ENCODE peak calls at places on chromosomes 2 and 18, in four cellular contexts. One of them, this sample, is unnamed.
A peak's percentile ranks its signal among the peaks of the same experiment; 100 is the strongest.

GRCh38 chr2:169770991-169771390 is 27.7 kb upstream of the SSB start:
- DNase-seq in tibial nerve: no peak
- DNase-seq in PC-9: no peak
- DNase-seq in heart left ventricle: no peak
- DNase-seq in this sample: no peak

GRCh38 chr2:10544252-10544651 is 96.1 kb upstream of the ODC1 start:
- DNase-seq in heart left ventricle: no peak
- DNase-seq in PC-9: no peak
- DNase-seq in tibial nerve: no peak
- DNase-seq in this sample: no peak

GRCh38 chr2:66849128-66849527 is 414.2 kb downstream of the MEIS1 start:
- DNase-seq in heart left ventricle: peak; percentile 67
- DNase-seq in PC-9: no peak
- DNase-seq in tibial nerve: no peak
- DNase-seq in this sample: no peak

GRCh38 chr2:112693596-112693995 is 27.2 kb upstream of the NT5DC4 start:
- DNase-seq in PC-9: no peak
- DNase-seq in heart left ventricle: no peak
- DNase-seq in tibial nerve: no peak
- DNase-seq in this sample: no peak

GRCh38 chr2:46848446-46848845 is 67.2 kb downstream of the MCFD2 start:
- DNase-seq in heart left ventricle: no peak
- DNase-seq in tibial nerve: no peak
- DNase-seq in PC-9: no peak
- DNase-seq in this sample: peak; percentile 44

GRCh38 chr2:232955856-232956255 is 57.2 kb downstream of the NGEF start:
- DNase-seq in PC-9: no peak
- DNase-seq in tibial nerve: no peak
- DNase-seq in heart left ventricle: no peak
- DNase-seq in this sample: no peak

GRCh38 chr18:13548944-13549878 is 177.1 kb downstream of the FAM210A start:
- DNase-seq in tibial nerve: no peak
- DNase-seq in PC-9: no peak
- DNase-seq in heart left ventricle: no peak
- DNase-seq in this sample: no peak

GRCh38 chr2:113112438-113112837 is 15.0 kb upstream of the IL1RN start:
- DNase-seq in tibial nerve: no peak
- DNase-seq in PC-9: no peak
- DNase-seq in heart left ventricle: no peak
- DNase-seq in this sample: no peak

GRCh38 chr2:657766-658165 is 19.4 kb downstream of the TMEM18 start:
- DNase-seq in heart left ventricle: no peak
- DNase-seq in tibial nerve: no peak
- DNase-seq in PC-9: no peak
- DNase-seq in this sample: no peak

GRCh38 chr2:134149904-134150303 is 104.0 kb upstream of the MGAT5 start:
- DNase-seq in heart left ventricle: no peak
- DNase-seq in PC-9: no peak
- DNase-seq in tibial nerve: no peak
- DNase-seq in this sample: no peak

DNA sequence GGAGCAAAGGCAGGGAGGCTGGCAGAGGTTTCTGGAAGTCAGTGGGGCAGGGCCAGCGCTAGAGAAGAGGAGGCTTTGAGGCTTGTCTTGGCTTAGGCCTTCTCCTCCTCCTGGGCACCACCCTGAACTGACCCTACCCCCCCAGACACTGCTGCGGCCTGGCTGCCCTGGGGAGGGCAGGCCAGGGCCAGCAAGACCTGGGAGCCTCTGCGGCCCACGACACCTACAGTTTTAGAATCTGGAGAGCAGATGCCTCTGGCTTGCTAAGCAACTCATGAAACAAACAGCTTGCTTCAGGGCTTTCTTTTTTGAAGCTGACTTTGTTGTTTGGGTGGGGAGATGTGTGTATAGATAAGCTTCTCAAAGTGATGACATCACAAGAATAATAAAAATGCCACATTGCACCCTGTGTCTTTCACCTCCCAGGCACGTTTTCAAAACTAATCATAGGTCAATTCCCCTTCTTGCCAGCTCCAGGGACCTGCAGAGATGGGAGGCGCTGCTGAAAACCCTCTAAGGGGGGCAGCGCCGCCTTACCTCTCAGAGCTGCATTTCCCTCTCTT is 46.2 kb upstream of the SMAD7 start:
- DNase-seq in tibial nerve: no peak
- DNase-seq in heart left ventricle: peak; percentile 38
- DNase-seq in PC-9: peak; percentile 96
- DNase-seq in this sample: no peak
- TF ChIP-seq CTCF in tibial nerve: no peak
- TF ChIP-seq CTCF in heart left ventricle: no peak
- TF ChIP-seq CTCF in PC-9: no peak
- TF ChIP-seq CTCF in this sample: no peak

DNA sequence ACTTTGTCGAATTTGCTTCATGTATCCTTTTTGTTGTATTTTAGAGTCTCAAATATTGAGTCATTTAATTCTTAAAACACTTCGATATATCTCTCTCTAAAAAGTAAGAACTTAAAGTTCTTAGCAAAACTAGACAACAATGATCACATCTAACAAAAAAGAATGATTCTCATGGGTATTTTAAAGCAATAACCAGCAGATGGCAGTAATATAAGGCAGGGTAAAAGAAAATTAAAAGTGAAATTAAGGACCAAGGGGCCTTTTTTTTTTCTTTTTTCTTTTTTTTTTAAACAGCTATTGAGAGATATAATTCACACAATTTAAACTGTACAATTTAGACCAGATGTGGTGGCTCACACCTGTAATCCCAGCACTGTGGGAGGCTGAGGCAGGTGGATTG is 9.9 kb upstream of the AOX1 start:
- DNase-seq in tibial nerve: no peak
- DNase-seq in PC-9: no peak
- DNase-seq in heart left ventricle: no peak
- DNase-seq in this sample: no peak
- H3K4me1 ChIP-seq in tibial nerve: no peaks in the 10 kb centered on the region
- H3K4me1 ChIP-seq in PC-9: no peaks in the 10 kb centered on the region
- H3K4me1 ChIP-seq in heart left ventricle: no peaks in the 10 kb centered on the region
- H3K4me1 ChIP-seq in this sample: no peaks in the 10 kb centered on the region

GRCh38 chr2:187500585-187501359 is 52.7 kb upstream of the CALCRL start:
- DNase-seq in tibial nerve: no peak
- DNase-seq in PC-9: peak; percentile 35
- DNase-seq in heart left ventricle: no peak
- DNase-seq in this sample: no peak
- TF ChIP-seq CTCF in tibial nerve: no peak
- TF ChIP-seq CTCF in PC-9: peak; percentile 23
- TF ChIP-seq CTCF in heart left ventricle: no peak
- TF ChIP-seq CTCF in this sample: no peak

GRCh38 chr2:171167352-171167997 is 6.8 kb upstream of the TLK1 start:
- DNase-seq in tibial nerve: no peak
- DNase-seq in heart left ventricle: no peak
- DNase-seq in PC-9: peak; percentile 75
- DNase-seq in this sample: no peak
- H3K4me1 ChIP-seq in tibial nerve: no peaks in the 10 kb centered on the region
- H3K4me1 ChIP-seq in heart left ventricle: no peaks in the 10 kb centered on the region
- H3K4me1 ChIP-seq in PC-9: peaks cover 47% of the 10 kb centered on the region
- H3K4me1 ChIP-seq in this sample: no peaks in the 10 kb centered on the region

DNA sequence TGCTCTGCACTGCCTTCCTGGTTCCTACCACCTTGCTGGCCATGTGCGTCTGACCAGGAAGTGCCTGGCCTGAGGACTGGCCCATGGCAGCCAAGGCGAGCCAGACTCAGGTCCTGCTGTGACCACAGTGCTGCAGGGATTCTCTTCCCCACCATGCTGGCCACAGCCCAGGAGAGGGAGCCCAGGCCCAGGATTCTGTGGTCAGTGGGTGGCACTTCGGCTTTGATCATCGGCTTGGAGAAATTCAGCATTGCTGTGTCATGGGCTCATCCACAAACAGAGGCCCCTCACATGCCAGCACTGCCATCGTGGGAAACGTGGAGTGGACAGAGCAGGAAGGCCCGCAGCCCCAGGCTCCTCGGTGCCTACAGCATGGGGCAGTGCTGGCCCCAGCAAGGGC is 211.6 kb downstream of the SEPTIN10 start:
- DNase-seq in tibial nerve: no peak
- DNase-seq in PC-9: no peak
- DNase-seq in heart left ventricle: no peak
- DNase-seq in this sample: no peak
- TF ChIP-seq CTCF in tibial nerve: no peak
- TF ChIP-seq CTCF in PC-9: no peak
- TF ChIP-seq CTCF in heart left ventricle: no peak
- TF ChIP-seq CTCF in this sample: no peak

GRCh38 chr2:101725038-101725437 is 27.5 kb downstream of the MAP4K4 start:
- DNase-seq in PC-9: no peak
- DNase-seq in heart left ventricle: no peak
- DNase-seq in tibial nerve: no peak
- DNase-seq in this sample: no peak

GRCh38 chr2:101722878-101723277 is 25.4 kb downstream of the MAP4K4 start:
- DNase-seq in heart left ventricle: no peak
- DNase-seq in PC-9: no peak
- DNase-seq in tibial nerve: no peak
- DNase-seq in this sample: no peak

GRCh38 chr2:101725515-101726192 is 28.1 kb downstream of the MAP4K4 start:
- DNase-seq in tibial nerve: no peak
- DNase-seq in heart left ventricle: no peak
- DNase-seq in PC-9: no peak
- DNase-seq in this sample: no peak

GRCh38 chr2:101723366-101724112 is 26.0 kb downstream of the MAP4K4 start:
- DNase-seq in tibial nerve: no peak
- DNase-seq in heart left ventricle: no peak
- DNase-seq in PC-9: no peak
- DNase-seq in this sample: no peak

DNA sequence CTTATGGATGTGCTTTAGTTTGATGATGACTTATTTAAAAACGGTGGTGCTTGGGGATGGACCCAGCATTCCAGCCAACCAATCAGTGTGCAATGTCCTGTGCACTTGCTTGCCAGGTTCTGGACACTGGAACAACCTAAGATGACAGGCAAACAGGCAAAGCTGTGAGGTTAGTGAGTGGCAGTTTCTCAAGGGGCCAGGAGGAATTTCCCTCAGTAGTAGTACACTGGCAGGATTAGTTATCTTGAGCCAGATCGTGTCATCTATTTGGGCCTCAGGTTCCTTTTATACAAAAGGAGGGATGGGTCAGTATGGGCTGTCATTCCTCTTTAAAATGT is 26.6 kb downstream of the MAP4K4 start:
- DNase-seq in heart left ventricle: no peak
- DNase-seq in tibial nerve: no peak
- DNase-seq in PC-9: no peak
- DNase-seq in this sample: no peak
- H3K4me1 ChIP-seq in heart left ventricle: peaks cover 5% of the 10 kb centered on the region
- H3K4me1 ChIP-seq in tibial nerve: no peaks in the 10 kb centered on the region
- H3K4me1 ChIP-seq in PC-9: peaks cover 17% of the 10 kb centered on the region
- H3K4me1 ChIP-seq in this sample: no peaks in the 10 kb centered on the region

DNA sequence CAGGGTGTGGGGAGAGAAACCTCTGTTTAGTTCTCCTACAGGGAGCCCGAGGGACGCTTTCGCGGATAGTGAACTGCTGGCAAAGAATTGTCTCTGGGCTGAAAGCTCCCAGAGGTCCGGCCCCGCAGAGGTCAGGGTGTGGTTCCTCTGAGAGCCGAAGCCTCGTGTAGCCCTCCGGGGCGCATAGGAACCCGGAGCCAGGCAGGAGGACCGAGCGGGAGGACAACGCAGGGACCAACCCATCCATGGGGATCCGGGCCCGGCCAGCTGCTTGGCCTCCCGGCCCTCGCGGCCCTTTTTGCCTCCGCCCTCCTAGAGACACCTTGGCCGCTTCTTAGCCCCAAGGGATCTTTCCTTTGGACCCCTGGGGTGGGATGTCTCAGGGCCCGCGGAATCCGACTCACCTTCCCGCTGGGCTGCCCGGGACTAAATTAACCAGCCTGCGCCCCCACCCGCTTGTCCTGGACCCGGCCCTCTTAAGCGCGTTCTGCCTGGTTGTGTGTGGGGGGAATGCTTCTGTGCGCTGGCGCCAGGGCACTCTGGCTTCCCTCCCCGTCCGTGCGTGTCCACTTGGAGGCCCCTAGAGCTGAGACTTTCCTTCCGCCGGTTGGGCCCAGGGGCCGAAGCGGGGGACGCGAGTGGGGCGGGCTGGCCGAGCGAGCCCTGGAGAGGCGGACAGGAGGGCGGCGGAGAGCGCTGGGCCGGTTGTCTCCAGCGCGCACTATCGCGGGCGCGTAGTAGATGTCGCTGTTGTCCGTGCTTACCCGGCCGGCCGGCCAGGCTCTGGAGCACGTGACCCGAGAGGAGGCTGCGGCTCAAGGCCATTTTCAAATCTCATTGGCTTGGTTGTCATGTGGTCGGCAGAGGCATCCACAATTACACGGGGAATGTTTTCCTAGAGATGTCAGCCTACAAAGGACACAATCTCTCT is at the start of gene HOXD10:
- DNase-seq in heart left ventricle: no peak
- DNase-seq in tibial nerve: no peak
- DNase-seq in PC-9: no peak
- DNase-seq in this sample: peak; percentile 48
- TF ChIP-seq CTCF in heart left ventricle: no peak
- TF ChIP-seq CTCF in tibial nerve: no peak
- TF ChIP-seq CTCF in PC-9: no peak
- TF ChIP-seq CTCF in this sample: no peak